ENCODE peak calls at places on chromosomes 6 and 20, in ten cellular contexts. K is fibroblast of mammary gland; N is SJSA1; P is EL; U is anterior cingulate cortex; S is AG09309; Y is RWPE1; T is activated T-cell treated with anti-CD3 and anti-CD28 coated beads, Interleukin-2, amount 50 U/mL, for 4 hours; G is EH; X is right cardiac atrium. V is an unnamed sample.

GRCh38 chr20:21235713-21236445 is 67.3 kb upstream of the XRN2 start:
- DNase-seq in G (peak; percentile 69), Y (peak; percentile 47), X (peak; percentile 35), S (peak; percentile 20), T (peak; percentile 57), K (peak; percentile 74), P (peak; percentile 66), N (peak; percentile 68), U (peak; percentile 74), V (peak; percentile 25)

GRCh38 chr20:11810316-11811130 is 107.2 kb upstream of the BTBD3 start:
- DNase-seq in X (no peak), G (peak; percentile 82), N (no peak), K (peak; percentile 79), P (peak; percentile 84), Y (peak; percentile 48), T (no peak), U (no peak), S (no peak), V (peak; percentile 86)

GRCh38 chr20:59102722-59103415 is 60.3 kb upstream of the PRELID3B start:
- DNase-seq in X (no peak), N (no peak), S (no peak), Y (no peak), U (no peak), K (no peak), G (no peak), P (no peak), T (no peak), V (no peak)

GRCh38 chr6:155887431-155887830 is 431.8 kb upstream of the NOX3 start:
- DNase-seq in X (no peak), G (no peak), T (no peak), U (no peak), K (no peak), N (no peak), Y (no peak), S (no peak), P (no peak), V (no peak)

GRCh38 chr6:4346659-4347333 is 211.4 kb upstream of the ECI2 start:
- DNase-seq in G (peak; percentile 46), U (no peak), P (no peak), K (no peak), X (no peak), Y (no peak), N (peak; percentile 23), S (no peak), T (no peak), V (no peak)

GRCh38 chr20:47334022-47334551 is 22.4 kb downstream of the ZMYND8 start:
- DNase-seq in P (peak; percentile 98), Y (peak; percentile 96), X (peak; percentile 36), K (peak; percentile 99), N (peak; percentile 78), U (peak; percentile 20), T (no peak), G (peak; percentile 98), S (peak; percentile 77), V (peak; percentile 98)

GRCh38 chr6:106315765-106316375 is 9.7 kb downstream of the ATG5 start:
- DNase-seq in P (peak; percentile 8), U (no peak), S (no peak), T (no peak), K (peak; percentile 14), N (no peak), Y (peak; percentile 8), X (no peak), G (no peak), V (peak; percentile 12)

GRCh38 chr6:18601515-18602035 is 214.4 kb downstream of the RNF144B start:
- DNase-seq in G (no peak), Y (no peak), P (no peak), K (no peak), X (no peak), N (no peak), U (no peak), T (no peak), S (no peak), V (no peak)

GRCh38 chr6:142935553-142936517 is 9.1 kb downstream of the HIVEP2 start:
- DNase-seq in N (no peak), G (no peak), P (no peak), T (no peak), S (no peak), X (no peak), Y (no peak), K (no peak), U (no peak), V (no peak)

GRCh38 chr6:5638666-5639065 is 368.1 kb downstream of the NRN1 start:
- DNase-seq in S (no peak), K (no peak), T (no peak), U (peak; percentile 37), G (no peak), N (no peak), Y (no peak), P (no peak), X (peak; percentile 48), V (no peak)

GRCh38 chr20:53291548-53291947 is 302.1 kb downstream of the ZNF217 start:
- DNase-seq in K (no peak), T (no peak), S (no peak), Y (no peak), P (peak; percentile 3), U (no peak), X (no peak), N (no peak), G (no peak), V (no peak)

GRCh38 chr20:50518270-50518721 is 8.1 kb downstream of the PTPN1 start:
- DNase-seq in X (no peak), K (peak; percentile 61), T (no peak), P (peak; percentile 75), G (peak; percentile 74), Y (peak; percentile 56), N (no peak), U (no peak), S (no peak), V (peak; percentile 70)

V was measured in astrocyte.